ENCODE peak calls at places on chromosome 7, in eight cellular contexts. Y is heart right ventricle, J is mesendoderm, O is adipocyte, E is choroid plexus epithelial cell, M is fibroblast of lung, W is foreskin fibroblast, Z is A549. D is an unnamed sample.

GRCh38 chr7:35035511-35035921 is 1.8 kb downstream of the DPY19L1 start:
- DNase-seq in Y (no peak), J (peak), O (peak), E (peak), M (peak), W (no peak), Z (peak), D (no peak)

GRCh38 chr7:5689118-5689517 is 92.3 kb downstream of the RNF216 start:
- DNase-seq in Y (no peak), J (no peak), O (peak), E (peak), M (peak), W (no peak), Z (no peak), D (no peak)

GRCh38 chr7:147809785-147810184 is 780.8 kb upstream of the C7orf33 start:
- DNase-seq in Y (no peak), J (no peak), O (peak), E (no peak), M (no peak), W (no peak), Z (no peak), D (no peak)

GRCh38 chr7:116802784-116803183 is 59.6 kb upstream of the CAPZA2 start:
- DNase-seq in Y (no peak), J (peak), O (peak), E (peak), M (peak), W (peak), Z (peak), D (no peak)

GRCh38 chr7:28627263-28627653 is 214.9 kb downstream of the CREB5 start:
- DNase-seq in Y (no peak), J (no peak), O (peak), E (no peak), M (peak), W (peak), Z (no peak), D (no peak)

GRCh38 chr7:24576171-24577052 is 3.2 kb downstream of the PALS2 start:
- DNase-seq in Y (no peak), J (peak), O (peak), E (peak), M (peak), W (peak), Z (peak), D (no peak)

GRCh38 chr7:155308330-155309020 is 10.8 kb downstream of the INSIG1 start:
- DNase-seq in Y (no peak), J (no peak), O (no peak), E (no peak), M (no peak), W (no peak), Z (no peak), D (no peak)

GRCh38 chr7:27430115-27430514 is 187.5 kb downstream of the EVX1 start:
- DNase-seq in Y (no peak), J (no peak), O (no peak), E (no peak), M (no peak), W (no peak), Z (no peak), D (no peak)

GRCh38 chr7:139523199-139523941 is at the start of gene CLEC2L:
- DNase-seq in Y (no peak), J (peak), O (peak), E (peak), M (no peak), W (peak), Z (peak), D (no peak)

GRCh38 chr7:111192614-111193053 is 101.7 kb downstream of the LRRN3 start:
- DNase-seq in Y (no peak), J (no peak), O (no peak), E (no peak), M (no peak), W (no peak), Z (no peak), D (no peak)

GRCh38 chr7:102845351-102845750 is 67.4 kb upstream of the LRRC17 start:
- DNase-seq in Y (no peak), J (no peak), O (no peak), E (no peak), M (peak), W (no peak), Z (no peak), D (no peak)

GRCh38 chr7:43693687-43694398 is 35.5 kb downstream of the COA1 start:
- DNase-seq in Y (no peak), J (no peak), O (no peak), E (peak), M (peak), W (peak), Z (peak), D (peak)

GRCh38 chr7:13312327-13312726 is 624.9 kb downstream of the ARL4A start:
- DNase-seq in Y (no peak), J (peak), O (no peak), E (no peak), M (no peak), W (no peak), Z (no peak), D (no peak)

GRCh38 chr7:117690147-117690546 is 183.1 kb downstream of the CTTNBP2 start:
- DNase-seq in Y (no peak), J (no peak), O (no peak), E (no peak), M (no peak), W (no peak), Z (no peak), D (no peak)

GRCh38 chr7:130959743-130960207 is 225.8 kb upstream of the KLF14 start:
- DNase-seq in Y (no peak), J (peak), O (peak), E (peak), M (peak), W (no peak), Z (peak), D (no peak)

GRCh38 chr7:127189074-127189473 is 63.7 kb downstream of the GRM8 start:
- DNase-seq in Y (no peak), J (peak), O (no peak), E (no peak), M (no peak), W (no peak), Z (no peak), D (no peak)

GRCh38 chr7:392822-393221 is 102.9 kb downstream of the FOXL3 start:
- DNase-seq in Y (no peak), J (no peak), O (no peak), E (no peak), M (no peak), W (no peak), Z (no peak), D (no peak)

GRCh38 chr7:87140271-87140748 is 11.9 kb upstream of the DMTF1 start:
- DNase-seq in Y (no peak), J (peak), O (no peak), E (no peak), M (no peak), W (no peak), Z (no peak), D (no peak)

GRCh38 chr7:135166338-135166989 is 4.0 kb downstream of the CYREN start:
- DNase-seq in Y (no peak), J (no peak), O (no peak), E (no peak), M (no peak), W (no peak), Z (no peak), D (no peak)

GRCh38 chr7:21422747-21423146 is 5.1 kb upstream of the SP4 start:
- DNase-seq in Y (no peak), J (no peak), O (no peak), E (no peak), M (no peak), W (no peak), Z (no peak), D (no peak)

GRCh38 chr7:111587715-111588433 is 25.6 kb upstream of the IMMP2L start:
- DNase-seq in Y (no peak), J (no peak), O (peak), E (peak), M (peak), W (no peak), Z (no peak), D (no peak)

GRCh38 chr7:55127135-55127551 is 108.3 kb downstream of the EGFR start:
- DNase-seq in Y (no peak), J (no peak), O (peak), E (no peak), M (no peak), W (peak), Z (no peak), D (no peak)

GRCh38 chr7:2939193-2939885 is 95.2 kb upstream of the GNA12 start:
- DNase-seq in Y (no peak), J (no peak), O (no peak), E (no peak), M (peak), W (no peak), Z (no peak), D (no peak)

GRCh38 chr7:5694221-5694754 is 87.2 kb downstream of the RNF216 start:
- DNase-seq in Y (no peak), J (no peak), O (peak), E (peak), M (peak), W (peak), Z (no peak), D (peak)

GRCh38 chr7:116872026-116872425 is 9.6 kb downstream of the CAPZA2 start:
- DNase-seq in Y (no peak), J (no peak), O (peak), E (no peak), M (no peak), W (no peak), Z (no peak), D (no peak)

GRCh38 chr7:66628361-66629221 is at the start of gene KCTD7:
- DNase-seq in Y (peak), J (peak), O (peak), E (peak), M (peak), W (peak), Z (peak), D (peak)

GRCh38 chr7:22990588-22990949 is 23.4 kb downstream of the HYCC1 start:
- DNase-seq in Y (no peak), J (peak), O (peak), E (peak), M (peak), W (peak), Z (no peak), D (peak)

GRCh38 chr7:49294611-49295010 is 370.3 kb downstream of the CDC14C start:
- DNase-seq in Y (no peak), J (no peak), O (no peak), E (no peak), M (peak), W (no peak), Z (no peak), D (no peak)

GRCh38 chr7:4766666-4767530 is 8.5 kb upstream of the AP5Z1 start:
- DNase-seq in Y (no peak), J (no peak), O (no peak), E (no peak), M (no peak), W (no peak), Z (no peak), D (no peak)

GRCh38 chr7:150952331-150953050 is 25.6 kb downstream of the KCNH2 start:
- DNase-seq in Y (no peak), J (no peak), O (no peak), E (no peak), M (no peak), W (no peak), Z (no peak), D (no peak)

GRCh38 chr7:18369011-18369410 is 126.5 kb upstream of the HDAC9 start:
- DNase-seq in Y (no peak), J (no peak), O (no peak), E (no peak), M (no peak), W (no peak), Z (no peak), D (no peak)

GRCh38 chr7:18364403-18364795 is 131.2 kb upstream of the HDAC9 start:
- DNase-seq in Y (no peak), J (no peak), O (no peak), E (no peak), M (no peak), W (no peak), Z (no peak), D (no peak)

GRCh38 chr7:18361756-18362155 is 133.8 kb upstream of the HDAC9 start:
- DNase-seq in Y (no peak), J (peak), O (no peak), E (peak), M (peak), W (no peak), Z (no peak), D (peak)

GRCh38 chr7:18363751-18364402 is 131.7 kb upstream of the HDAC9 start:
- DNase-seq in Y (no peak), J (no peak), O (no peak), E (no peak), M (no peak), W (no peak), Z (no peak), D (no peak)
- H3K4me3 ChIP-seq in Y (no peak), J (no peak), O (no peak), E (no peak), M (no peak), W (no peak), Z (no peak), D (no peak)

GRCh38 chr7:106217089-106217542 is 67.7 kb downstream of the NAMPT start:
- DNase-seq in Y (peak), J (peak), O (peak), E (peak), M (peak), W (peak), Z (peak), D (peak)
- H3K4me3 ChIP-seq in Y (peak), J (no peak), O (peak), E (peak), M (peak), W (peak), Z (peak), D (no peak)

DNA sequence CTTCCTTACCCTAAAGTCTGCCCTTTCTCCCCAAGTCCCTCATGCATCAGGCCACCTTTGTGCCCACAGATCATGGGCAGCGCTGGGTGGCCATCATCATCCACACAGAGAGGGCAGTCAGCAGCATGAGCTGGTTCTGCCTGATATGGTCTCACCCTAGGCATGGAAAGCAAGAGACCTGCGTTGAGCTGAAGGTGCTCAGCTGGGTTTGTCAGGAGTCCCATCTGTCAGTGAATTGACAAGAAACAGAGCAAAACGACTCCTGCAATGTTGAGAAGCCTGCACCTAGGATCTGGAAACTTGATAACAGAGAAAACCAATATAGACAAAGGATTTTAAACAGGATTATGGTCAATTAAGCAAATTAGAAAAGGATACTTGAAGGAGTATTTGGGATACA is 242.7 kb upstream of the PRSS1 start:
- DNase-seq in Y (no peak), J (no peak), O (no peak), E (no peak), M (no peak), W (no peak), Z (no peak), D (no peak)
- H3K4me3 ChIP-seq in Y (no peak), J (no peak), O (no peak), E (no peak), M (no peak), W (no peak), Z (no peak), D (no peak)

DNA sequence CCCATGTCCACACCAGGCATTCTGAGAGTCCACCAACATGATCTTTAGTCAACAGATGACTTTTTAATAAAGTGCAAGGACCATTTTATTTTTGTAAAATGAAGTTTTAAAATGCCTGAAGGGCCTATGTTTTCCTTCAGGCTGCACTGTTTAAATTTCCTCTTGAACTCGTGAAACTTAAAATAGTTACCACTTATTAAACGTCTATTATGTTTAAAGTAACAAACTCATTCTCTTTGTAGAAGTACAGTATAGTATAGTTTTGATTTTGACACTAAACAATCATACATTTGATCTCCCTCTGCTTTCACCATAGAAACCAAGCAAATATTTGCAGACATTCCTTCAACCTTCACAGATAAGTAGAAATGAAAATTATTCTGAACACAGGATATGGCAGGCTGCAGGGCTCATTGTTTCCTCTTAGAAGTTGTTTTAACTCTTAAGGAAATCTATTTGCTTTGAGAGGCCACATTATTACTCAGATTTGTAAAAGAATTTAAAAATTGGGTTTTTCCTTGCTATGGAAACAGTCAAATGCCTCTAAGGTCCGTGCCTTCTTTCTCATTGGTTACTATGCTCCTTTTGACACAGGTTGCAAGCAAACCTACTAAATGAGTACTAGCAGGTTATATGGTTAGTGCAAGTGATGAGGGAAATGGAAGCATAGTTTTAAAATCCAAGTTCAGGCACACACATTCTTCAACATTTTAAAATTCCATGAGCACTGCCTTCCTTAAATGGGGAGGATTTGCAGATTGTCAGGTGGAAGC is 92.8 kb upstream of the FAM133B start:
- DNase-seq in Y (no peak), J (no peak), O (peak), E (peak), M (peak), W (no peak), Z (no peak), D (no peak)
- H3K4me3 ChIP-seq in Y (no peak), J (no peak), O (no peak), E (no peak), M (no peak), W (no peak), Z (no peak), D (no peak)

DNA sequence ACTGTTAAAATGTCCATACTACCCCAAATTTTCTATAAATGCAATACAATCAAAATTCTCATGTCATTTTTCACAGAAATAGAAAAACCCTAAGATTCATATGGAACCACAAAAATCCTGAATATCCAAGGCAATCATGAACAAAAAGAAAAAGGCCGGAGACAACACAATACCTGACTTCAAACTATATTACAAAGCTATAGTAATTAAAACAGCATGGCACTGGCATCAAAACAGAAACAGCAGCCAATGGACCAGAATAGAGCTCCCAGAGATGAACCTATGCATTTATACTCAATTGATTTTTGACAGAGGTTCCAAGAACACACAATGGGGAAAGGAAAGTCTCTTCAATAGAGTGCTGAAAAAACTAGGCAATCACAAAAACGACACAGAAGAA is 128.8 kb downstream of the SDHAF3 start:
- DNase-seq in Y (no peak), J (no peak), O (no peak), E (no peak), M (no peak), W (no peak), Z (no peak), D (no peak)
- H3K4me3 ChIP-seq in Y (no peak), J (no peak), O (peak), E (no peak), M (no peak), W (no peak), Z (no peak), D (no peak)

GRCh38 chr7:52114509-52114908 is 797.9 kb upstream of the COBL start:
- DNase-seq in Y (no peak), J (no peak), O (no peak), E (no peak), M (no peak), W (no peak), Z (no peak), D (no peak)

GRCh38 chr7:52119537-52119936 is 802.9 kb upstream of the COBL start:
- DNase-seq in Y (no peak), J (peak), O (no peak), E (no peak), M (no peak), W (no peak), Z (no peak), D (no peak)

GRCh38 chr7:52114056-52114455 is 797.4 kb upstream of the COBL start:
- DNase-seq in Y (no peak), J (no peak), O (no peak), E (no peak), M (no peak), W (no peak), Z (no peak), D (no peak)
- H3K4me3 ChIP-seq in Y (no peak), J (no peak), O (no peak), E (no peak), M (no peak), W (no peak), Z (no peak), D (no peak)

GRCh38 chr7:84195295-84196006 is 862 bp upstream of the SEMA3A start:
- DNase-seq in Y (no peak), J (peak), O (no peak), E (peak), M (peak), W (no peak), Z (no peak), D (no peak)
- H3K4me3 ChIP-seq in Y (peak), J (no peak), O (peak), E (peak), M (peak), W (peak), Z (peak), D (peak)

D was measured in skeletal muscle cell.